ENCODE peak calls at places on chromosomes 5 and 9, in seven cellular contexts. Y is GM18507; R is AG04449; A is COR-L47; K is lower leg skin; G is endothelial cell; S is effector CD4-positive, alpha-beta T cell. Z is an unnamed sample.
A peak's percentile ranks its signal among the peaks of the same experiment; 100 is the strongest.

GRCh38 chr5:142655339-142656267 is 30.3 kb downstream of the FGF1 start:
- DNase-seq in Y (peak; percentile 36), R (no peak), A (peak; percentile 40), K (peak; percentile 96), G (peak; percentile 93), S (peak; percentile 56), Z (peak; percentile 93)

GRCh38 chr5:3220201-3220600 is 375.4 kb upstream of the IRX1 start:
- DNase-seq in Y (no peak), R (no peak), A (no peak), K (peak; percentile 69), G (no peak), S (no peak), Z (no peak)

GRCh38 chr9:34443976-34444375 is 14.4 kb downstream of the FAM219A start:
- DNase-seq in Y (no peak), R (no peak), A (no peak), K (no peak), G (no peak), S (no peak), Z (no peak)

GRCh38 chr9:34310205-34310604 is 18.9 kb downstream of the KIF24 start:
- DNase-seq in Y (no peak), R (no peak), A (no peak), K (no peak), G (no peak), S (no peak), Z (no peak)

GRCh38 chr9:76603448-76603895 is 144.5 kb downstream of the GCNT1 start:
- DNase-seq in Y (no peak), R (no peak), A (no peak), K (no peak), G (no peak), S (no peak), Z (no peak)

GRCh38 chr5:138553437-138554095 is 10.5 kb upstream of the ETF1 start:
- DNase-seq in Y (no peak), R (no peak), A (no peak), K (no peak), G (no peak), S (no peak), Z (no peak)

GRCh38 chr5:154945695-154946301 is 4.9 kb downstream of the MRPL22 start:
- DNase-seq in Y (no peak), R (no peak), A (no peak), K (no peak), G (no peak), S (no peak), Z (no peak)

GRCh38 chr9:33110686-33111085 is 34.2 kb upstream of the SMU1 start:
- DNase-seq in Y (no peak), R (no peak), A (no peak), K (peak; percentile 69), G (no peak), S (no peak), Z (no peak)

GRCh38 chr5:127827451-127827850 is 124.3 kb downstream of the CCDC192 start:
- DNase-seq in Y (no peak), R (no peak), A (no peak), K (no peak), G (no peak), S (no peak), Z (no peak)

GRCh38 chr5:151480859-151481258 is 33.5 kb downstream of the SLC36A1 start:
- DNase-seq in Y (no peak), R (peak; percentile 62), A (no peak), K (no peak), G (no peak), S (no peak), Z (no peak)